ENCODE peak calls at places on chromosomes 5 and 9, in four cellular contexts. L, W, J and H are unnamed samples.

GRCh38 chr5:34503379-34504346 is 152.5 kb upstream of the RAI14 start:
- DNase-seq in J (peak), L (no peak), W (no peak), H (no peak)

GRCh38 chr5:62488531-62488930 is 76.0 kb downstream of the IPO11 start:
- DNase-seq in W (no peak), J (no peak), L (no peak), H (no peak)

GRCh38 chr9:136644593-136645342 is 17.9 kb upstream of the EGFL7 start:
- DNase-seq in L (peak), J (peak), W (no peak), H (no peak)

GRCh38 chr5:146073239-146073900 is 32.0 kb downstream of the PLAC8L1 start:
- DNase-seq in W (no peak), J (no peak), L (no peak), H (no peak)

GRCh38 chr5:145511351-145511750 is 323.8 kb downstream of the PRELID2 start:
- DNase-seq in W (no peak), J (no peak), L (no peak), H (no peak)

GRCh38 chr5:102453716-102454115 is 45.1 kb downstream of the SLCO6A1 start:
- DNase-seq in J (no peak), L (no peak), W (no peak), H (no peak)

GRCh38 chr5:97049175-97049574 is 93.2 kb downstream of the LIX1 start:
- DNase-seq in W (no peak), L (no peak), J (no peak), H (no peak)

GRCh38 chr5:170408866-170409265 is 19.7 kb upstream of the KCNMB1 start:
- DNase-seq in W (no peak), L (no peak), J (no peak), H (no peak)

GRCh38 chr5:122126177-122126701 is 3.1 kb upstream of the ZNF474 start:
- DNase-seq in L (no peak), J (no peak), W (no peak), H (no peak)

GRCh38 chr5:112121268-112121667 is 297.8 kb downstream of the EPB41L4A start:
- DNase-seq in J (no peak), W (no peak), L (no peak), H (no peak)

GRCh38 chr9:125992557-125992956 is 245.4 kb downstream of the PBX3 start:
- DNase-seq in L (peak), W (no peak), J (no peak), H (no peak)

GRCh38 chr9:129367287-129367686 is 189.2 kb upstream of the IER5L start:
- DNase-seq in W (no peak), L (no peak), J (no peak), H (no peak)

GRCh38 chr5:74020488-74020887 is 394.5 kb downstream of the ARHGEF28 start:
- DNase-seq in J (no peak), L (no peak), W (no peak), H (no peak)

GRCh38 chr9:35813434-35814105 is 1.3 kb downstream of the HINT2 start:
- DNase-seq in J (no peak), L (no peak), W (no peak), H (no peak)

GRCh38 chr9:5786370-5787127 is 46.4 kb downstream of the ERMP1 start:
- DNase-seq in J (no peak), L (no peak), W (no peak), H (no peak)

GRCh38 chr5:135219868-135220267 is 179.2 kb downstream of the MACROH2A1 start:
- DNase-seq in J (no peak), W (no peak), L (no peak), H (no peak)

GRCh38 chr9:84862786-84863185 is 193.3 kb downstream of the NTRK2 start:
- DNase-seq in J (peak), W (peak), L (no peak), H (peak)
- H3K27ac ChIP-seq in J (peak), W (no peak), L (no peak), H (no peak)

GRCh38 chr9:133533878-133534277 is 626 bp upstream of the ADAMTSL2 start:
- DNase-seq in L (peak), W (no peak), J (no peak), H (no peak)
- H3K27ac ChIP-seq in L (peak), W (no peak), J (peak), H (no peak)

GRCh38 chr5:88474574-88474973 is 205.9 kb upstream of the TMEM161B start:
- DNase-seq in L (no peak), J (no peak), W (no peak), H (no peak)

DNA sequence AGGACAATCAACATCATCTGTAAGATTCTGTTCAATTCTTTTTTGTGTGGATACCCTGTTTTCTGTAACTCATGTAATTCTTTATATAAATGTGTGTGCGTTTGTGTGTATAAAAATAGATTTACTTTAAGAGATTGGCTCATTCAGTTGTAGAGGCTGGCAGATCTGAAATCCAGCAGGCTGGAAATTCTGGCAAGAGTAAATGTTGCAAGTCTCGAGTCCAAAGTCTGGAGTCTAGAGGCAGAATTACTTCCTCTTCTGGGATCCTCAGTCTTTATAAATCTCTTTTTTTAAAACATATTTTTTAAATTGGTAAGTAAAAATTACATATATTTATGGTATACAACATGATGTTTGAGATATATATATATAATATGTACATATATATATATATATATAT is 202.1 kb upstream of the TMEM161B start:
- DNase-seq in W (no peak), J (no peak), L (no peak), H (no peak)
- H3K27ac ChIP-seq in W (no peak), J (no peak), L (no peak), H (no peak)

GRCh38 chr9:134722120-134722701 is 80.6 kb downstream of the COL5A1 start:
- DNase-seq in L (peak), J (no peak), W (no peak), H (no peak)
- H3K27ac ChIP-seq in L (no peak), J (no peak), W (no peak), H (no peak)

GRCh38 chr9:73143606-73144328 is 7.9 kb upstream of the ANXA1 start:
- DNase-seq in J (no peak), W (no peak), L (no peak), H (no peak)
- H3K27ac ChIP-seq in J (peak), W (no peak), L (peak), H (no peak)

DNA sequence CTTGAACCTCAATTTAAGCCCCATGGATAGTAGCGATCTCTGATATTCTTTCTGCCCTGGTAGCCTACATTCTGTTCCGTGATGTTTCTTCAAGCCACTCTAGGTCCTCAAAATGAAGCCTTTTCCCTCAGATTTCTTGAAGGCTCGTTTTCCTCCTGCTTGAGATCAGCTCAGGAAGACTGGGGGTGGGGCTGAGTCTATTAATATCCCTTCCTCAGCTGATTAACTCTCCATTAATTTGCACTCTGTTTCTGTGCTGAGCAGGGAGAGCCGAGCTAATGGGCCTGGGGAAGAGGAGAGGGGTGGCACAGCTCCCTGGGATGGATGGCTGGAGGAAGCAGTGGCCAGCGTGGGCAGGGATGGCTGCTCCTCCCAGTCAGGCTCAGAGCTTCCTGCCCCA is 93.2 kb downstream of the PPARGC1B start:
- DNase-seq in J (no peak), L (no peak), W (no peak), H (no peak)
- H3K27ac ChIP-seq in J (peak), L (no peak), W (no peak), H (no peak)

DNA sequence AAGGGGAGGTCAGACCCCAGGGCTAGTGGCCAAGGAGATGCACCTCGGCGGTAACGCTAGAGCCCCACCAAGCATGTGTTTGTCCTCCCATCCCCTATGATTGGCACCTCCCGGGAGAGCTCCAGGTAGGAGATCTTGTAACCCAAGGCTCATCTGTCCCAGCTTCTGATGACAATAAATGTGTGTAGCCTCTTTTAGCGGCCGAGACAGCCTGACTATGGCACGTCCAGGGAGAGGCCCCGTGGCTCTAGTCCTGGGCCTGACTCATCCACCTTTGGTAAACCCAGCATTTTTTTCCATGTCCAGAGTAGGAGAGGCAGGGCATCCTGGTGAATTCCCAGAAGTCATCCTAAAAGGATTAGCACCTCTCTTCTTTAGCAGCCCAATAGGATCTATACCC is 39.2 kb downstream of the IRF1 start:
- DNase-seq in J (no peak), L (no peak), W (no peak), H (no peak)
- H3K27ac ChIP-seq in J (no peak), L (peak), W (no peak), H (no peak)

DNA sequence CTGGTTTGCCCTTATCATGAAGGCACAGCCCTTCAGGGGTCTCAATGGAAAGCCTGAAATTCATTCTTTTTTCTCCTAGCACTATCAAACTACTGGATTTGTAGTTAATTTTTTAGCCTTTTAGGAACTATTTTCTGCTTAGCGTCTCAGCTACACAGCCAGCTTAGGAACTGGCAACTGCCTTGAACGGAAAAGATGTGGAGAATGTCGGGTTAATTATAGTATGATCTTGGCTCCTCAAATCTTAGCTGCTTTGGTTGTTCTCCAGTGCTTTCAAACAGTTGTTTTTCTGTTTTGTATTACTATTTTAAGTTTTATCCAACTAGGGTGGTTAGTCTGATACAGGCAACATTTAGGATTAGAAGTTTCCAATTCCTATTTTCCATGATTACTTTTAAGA is 44.1 kb downstream of the CCNH start:
- DNase-seq in L (no peak), J (no peak), W (no peak), H (no peak)
- H3K27ac ChIP-seq in L (no peak), J (peak), W (no peak), H (no peak)

GRCh38 chr5:16364906-16365305 is 100.7 kb downstream of the ZNF622 start:
- DNase-seq in W (no peak), L (no peak), J (no peak), H (no peak)
- H3K27ac ChIP-seq in W (no peak), L (no peak), J (no peak), H (no peak)